ENCODE peak calls at places on chromosomes 11 and 22, in six cellular contexts. T, N, U, J, H and L are unnamed samples.

GRCh38 chr11:131121934-131122333 is 205.7 kb upstream of the SNX19 start:
- DNase-seq in H (no peak), U (no peak), J (no peak), T (no peak), N (no peak), L (no peak)

GRCh38 chr22:49657275-49657973 is 170.2 kb downstream of the BRD1 start:
- DNase-seq in T (no peak), U (no peak), N (no peak), J (no peak), H (no peak), L (no peak)

GRCh38 chr11:120068114-120068573 is 69.8 kb downstream of the TRIM29 start:
- DNase-seq in T (peak; percentile 22), H (peak; percentile 53), U (no peak), N (peak; percentile 44), J (peak; percentile 40), L (peak; percentile 55)

GRCh38 chr22:26615149-26615548 is 2.7 kb downstream of the CRYBB1 start:
- DNase-seq in H (no peak), T (no peak), J (no peak), U (no peak), N (no peak), L (no peak)

GRCh38 chr11:109940816-109941215 is 152.4 kb upstream of the ZC3H12C start:
- DNase-seq in H (no peak), U (peak; percentile 37), J (peak; percentile 94), N (no peak), T (peak; percentile 97), L (peak; percentile 99)

GRCh38 chr11:119696378-119697157 is 32.4 kb downstream of the NECTIN1 start:
- DNase-seq in N (no peak), J (no peak), T (peak; percentile 100), U (no peak), H (no peak), L (peak; percentile 99)

GRCh38 chr22:16651217-16651616 is 58.6 kb upstream of the CCT8L2 start:
- DNase-seq in N (no peak), J (no peak), U (no peak), T (no peak), H (no peak), L (no peak)

GRCh38 chr11:31958086-31958735 is 132.7 kb upstream of the RCN1 start:
- DNase-seq in H (no peak), N (peak; percentile 77), U (no peak), J (peak; percentile 66), T (peak; percentile 59), L (peak; percentile 25)

GRCh38 chr22:26763633-26764295 is 106.4 kb downstream of the MIAT start:
- DNase-seq in U (peak; percentile 75), N (no peak), J (peak; percentile 68), H (peak; percentile 68), T (peak; percentile 36), L (peak; percentile 19)

GRCh38 chr11:134229131-134229790 is 4.8 kb downstream of the VPS26B start:
- DNase-seq in T (peak; percentile 32), N (no peak), U (no peak), H (no peak), J (peak; percentile 34), L (peak; percentile 25)

GRCh38 chr11:128929991-128930390 is 12.7 kb downstream of the TP53AIP1 start:
- DNase-seq in U (no peak), N (no peak), T (no peak), J (peak; percentile 43), H (no peak), L (no peak)

GRCh38 chr11:117410861-117411725 is 83.4 kb downstream of the CEP164 start:
- DNase-seq in J (no peak), U (no peak), T (no peak), H (peak; percentile 29), N (no peak), L (no peak)

GRCh38 chr11:118544647-118545010 is 13.6 kb downstream of the TMEM25 start:
- DNase-seq in N (no peak), U (no peak), T (no peak), J (no peak), H (no peak), L (no peak)

GRCh38 chr11:10892250-10892649 is 34.4 kb upstream of the ZBED5 start:
- DNase-seq in J (no peak), H (no peak), T (no peak), N (no peak), U (no peak), L (no peak)

GRCh38 chr22:17792854-17793434 is 18.7 kb upstream of the BID start:
- DNase-seq in H (no peak), T (no peak), N (no peak), U (no peak), J (no peak), L (no peak)

GRCh38 chr11:74720596-74721478 is 10.4 kb downstream of the CHRDL2 start:
- DNase-seq in U (no peak), J (peak; percentile 29), N (no peak), H (no peak), T (peak; percentile 7), L (no peak)

GRCh38 chr11:22304337-22304961 is 33.7 kb upstream of the SLC17A6 start:
- DNase-seq in U (no peak), T (peak; percentile 49), H (peak; percentile 12), J (peak; percentile 60), N (peak; percentile 9), L (peak; percentile 39)

GRCh38 chr11:64790205-64791095 is 12.1 kb upstream of the SF1 start:
- DNase-seq in U (no peak), T (no peak), H (no peak), N (no peak), J (no peak), L (no peak)

GRCh38 chr11:105861225-105861624 is 160.8 kb downstream of the MSANTD4 start:
- DNase-seq in N (no peak), H (no peak), J (peak; percentile 14), T (peak; percentile 33), U (no peak), L (peak; percentile 7)

GRCh38 chr11:69446108-69446507 is 35.4 kb upstream of the LINC01488 start:
- DNase-seq in H (no peak), U (no peak), T (no peak), J (no peak), N (no peak), L (no peak)

GRCh38 chr11:77619576-77620198 is 17.9 kb downstream of the CLNS1A start:
- DNase-seq in T (peak; percentile 67), N (peak; percentile 22), U (no peak), J (peak; percentile 67), H (peak; percentile 55), L (peak; percentile 61)

GRCh38 chr11:45620243-45620642 is 45.2 kb downstream of the CHST1 start:
- DNase-seq in J (no peak), T (no peak), H (no peak), N (no peak), U (no peak), L (no peak)